ENCODE peak calls at places on chromosomes 7 and 10, in four cellular contexts. K, S, U and R are unnamed samples.

GRCh38 chr7:111029141-111029572 is 61.8 kb upstream of the LRRN3 start:
- DNase-seq in U (no peak), K (peak), S (no peak), R (peak)

GRCh38 chr7:75639071-75639892 is 99.5 kb downstream of the HIP1 start:
- DNase-seq in U (no peak), S (peak), K (no peak), R (peak)

GRCh38 chr10:97861351-97861750 is 11.7 kb downstream of the GOLGA7B start:
- DNase-seq in U (no peak), S (no peak), K (no peak), R (no peak)

GRCh38 chr7:122100021-122100420 is 44.0 kb downstream of the AASS start:
- DNase-seq in U (no peak), K (no peak), S (no peak), R (no peak)

GRCh38 chr10:49738616-49739360 is 23.3 kb downstream of the OGDHL start:
- DNase-seq in U (no peak), S (no peak), K (no peak), R (no peak)

GRCh38 chr7:91310829-91311460 is 46.7 kb downstream of the FZD1 start:
- DNase-seq in K (no peak), S (no peak), U (no peak), R (no peak)

GRCh38 chr7:85004402-85004801 is 182.5 kb downstream of the SEMA3D start:
- DNase-seq in K (no peak), U (no peak), S (no peak), R (peak)

GRCh38 chr10:4549254-4549653 is 276.8 kb upstream of the AKR1E2 start:
- DNase-seq in U (no peak), S (peak), K (no peak), R (no peak)

GRCh38 chr7:64881461-64882287 is 21.4 kb upstream of the ZNF273 start:
- DNase-seq in K (no peak), U (no peak), S (no peak), R (no peak)

GRCh38 chr7:42573904-42574692 is 337.1 kb upstream of the GLI3 start:
- DNase-seq in K (no peak), U (no peak), S (no peak), R (no peak)

GRCh38 chr10:46225597-46225996 is 61.2 kb upstream of the ANTXRL start:
- DNase-seq in S (no peak), K (no peak), U (no peak), R (no peak)

GRCh38 chr10:114138581-114138980 is 35.4 kb downstream of the CCDC186 start:
- DNase-seq in K (no peak), S (no peak), U (no peak), R (no peak)

GRCh38 chr7:100091411-100092181 is 2.8 kb downstream of the COPS6 start:
- DNase-seq in K (no peak), U (no peak), S (peak), R (no peak)

GRCh38 chr7:96657347-96658010 is 52.2 kb downstream of the SEM1 start:
- DNase-seq in S (no peak), U (no peak), K (no peak), R (no peak)

GRCh38 chr7:4738711-4739527 is 36.5 kb upstream of the AP5Z1 start:
- DNase-seq in K (peak), U (no peak), S (peak), R (no peak)

GRCh38 chr7:27248427-27248806 is 5.8 kb downstream of the EVX1 start:
- DNase-seq in S (no peak), U (no peak), K (no peak), R (no peak)

GRCh38 chr10:25113231-25114035 is 61.4 kb upstream of the GPR158 start:
- DNase-seq in U (no peak), S (peak), K (peak), R (peak)

GRCh38 chr10:86756511-86757109 is at the start of gene BMPR1A:
- DNase-seq in K (no peak), U (no peak), S (peak), R (peak)

GRCh38 chr10:76973091-76973514 is 664.5 kb downstream of the KCNMA1 start:
- DNase-seq in U (no peak), S (no peak), K (no peak), R (no peak)

GRCh38 chr10:122733450-122733849 is 33.8 kb upstream of the C10orf120 start:
- DNase-seq in U (no peak), S (no peak), K (no peak), R (no peak)

GRCh38 chr10:102121739-102122372 is 1.7 kb upstream of the LDB1 start:
- DNase-seq in U (no peak), S (peak), K (no peak), R (no peak)

GRCh38 chr10:48531486-48531885 is 73.4 kb downstream of the ARHGAP22 start:
- DNase-seq in K (no peak), U (no peak), S (no peak), R (no peak)

GRCh38 chr10:82037076-82037475 is 162.1 kb downstream of the NRG3 start:
- DNase-seq in S (no peak), K (no peak), U (no peak), R (no peak)

GRCh38 chr10:118258285-118258684 is 83.8 kb downstream of the FAM204A start:
- DNase-seq in K (no peak), U (no peak), S (no peak), R (no peak)

GRCh38 chr7:1693991-1694524 is 24.0 kb downstream of the ELFN1 start:
- DNase-seq in U (no peak), S (peak), K (no peak), R (no peak)

GRCh38 chr10:27388761-27389399 is 115.2 kb upstream of the RAB18 start:
- DNase-seq in U (no peak), S (no peak), K (no peak), R (no peak)

GRCh38 chr10:71735709-71736569 is 16.4 kb upstream of the C10orf105 start:
- DNase-seq in K (no peak), U (no peak), S (no peak), R (no peak)

GRCh38 chr7:24609059-24609458 is 35.8 kb downstream of the PALS2 start:
- DNase-seq in K (no peak), U (no peak), S (no peak), R (no peak)

GRCh38 chr7:103710247-103710646 is 264.2 kb upstream of the SLC26A5 start:
- DNase-seq in U (no peak), K (no peak), S (no peak), R (no peak)

GRCh38 chr10:71255540-71255816 is 43.1 kb downstream of the UNC5B start:
- DNase-seq in S (no peak), U (no peak), K (no peak), R (no peak)

GRCh38 chr10:29795856-29796255 is 161.1 kb upstream of the SVIL start:
- DNase-seq in K (no peak), U (no peak), S (no peak), R (no peak)

GRCh38 chr10:87973635-87974034 is 110.2 kb downstream of the PTEN start:
- DNase-seq in K (no peak), U (no peak), S (no peak), R (no peak)
- TF ChIP-seq FOXM1 in K (no peak), U (no peak), S (no peak), R (no peak)

GRCh38 chr7:19203686-19204085 is 58.5 kb upstream of the FERD3L start:
- DNase-seq in K (no peak), S (no peak), U (no peak), R (no peak)

DNA sequence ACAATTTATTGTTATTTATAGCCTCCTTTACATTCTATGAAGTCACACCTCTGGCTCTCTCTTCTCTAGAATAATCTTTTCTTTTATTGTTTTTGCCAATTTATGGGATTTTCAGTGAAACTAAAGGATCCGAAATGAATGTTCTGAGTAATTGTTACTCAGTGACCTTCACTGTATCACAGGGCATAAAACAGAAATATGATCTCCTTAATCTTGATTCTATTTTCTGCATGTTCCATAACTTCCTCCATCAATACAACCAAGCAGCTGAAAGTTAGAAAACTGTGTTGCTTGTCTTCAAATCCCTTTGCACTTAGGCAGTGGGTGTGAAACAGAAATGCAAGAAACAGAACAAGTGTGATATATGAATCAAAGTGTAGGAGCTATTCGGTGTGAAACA is 57.4 kb upstream of the FERD3L start:
- DNase-seq in U (no peak), S (no peak), K (no peak), R (no peak)
- TF ChIP-seq TARDBP in U (no peak), S (no peak), K (no peak), R (no peak)

DNA sequence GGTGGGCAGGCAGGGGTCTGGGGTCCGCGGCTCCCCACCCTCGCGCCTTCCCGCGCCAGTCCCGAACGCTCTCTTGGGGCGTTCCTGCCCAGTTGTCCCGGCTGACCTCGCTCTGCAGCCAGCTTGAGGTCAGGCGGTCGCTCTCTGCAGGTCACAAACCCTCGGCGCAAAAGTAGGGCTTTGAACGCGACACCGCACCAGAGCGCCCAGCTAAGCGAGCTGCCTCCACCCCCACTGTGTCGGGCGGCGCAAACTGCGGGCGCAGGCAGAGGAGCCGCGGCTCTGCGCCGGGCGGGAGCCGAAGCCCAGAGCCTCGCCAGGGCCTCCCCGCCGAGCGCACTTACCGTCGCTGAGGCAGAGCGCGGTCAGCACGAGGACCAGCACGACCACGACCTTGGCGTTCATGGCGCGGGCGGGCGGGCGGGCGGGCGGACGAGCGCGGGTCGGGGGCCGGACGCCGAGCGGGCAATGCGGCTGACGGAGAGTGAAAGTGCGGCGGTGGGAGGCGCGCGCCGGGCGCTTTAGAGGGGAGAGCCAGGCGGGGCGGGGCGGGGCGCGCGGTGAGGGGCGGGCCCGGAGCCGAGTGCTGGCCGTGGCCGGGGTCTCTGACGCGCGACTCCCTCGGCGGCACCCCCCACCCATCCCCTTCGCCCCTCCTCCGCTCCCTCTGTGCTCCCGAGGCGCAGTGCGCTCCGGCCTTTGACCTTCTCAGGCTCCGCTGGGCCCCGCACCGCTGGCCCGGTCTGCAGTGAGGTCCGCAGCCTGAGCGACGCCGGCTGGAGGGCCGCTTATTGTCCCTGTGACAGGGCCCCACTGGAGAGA is at the start of gene CXCL12:
- DNase-seq in K (no peak), S (no peak), U (no peak), R (no peak)
- TF ChIP-seq FOXK2 in K (no peak), S (no peak), U (no peak), R (no peak)

GRCh38 chr7:79785556-79785955 is 332.1 kb upstream of the MAGI2 start:
- DNase-seq in K (no peak), U (no peak), S (no peak), R (no peak)

GRCh38 chr7:79782256-79782655 is 328.8 kb upstream of the MAGI2 start:
- DNase-seq in U (no peak), S (no peak), K (no peak), R (no peak)

GRCh38 chr7:79782906-79783305 is 329.4 kb upstream of the MAGI2 start:
- DNase-seq in K (no peak), S (no peak), U (no peak), R (no peak)

GRCh38 chr7:79778786-79779382 is 325.4 kb upstream of the MAGI2 start:
- DNase-seq in S (no peak), K (no peak), U (no peak), R (no peak)

DNA sequence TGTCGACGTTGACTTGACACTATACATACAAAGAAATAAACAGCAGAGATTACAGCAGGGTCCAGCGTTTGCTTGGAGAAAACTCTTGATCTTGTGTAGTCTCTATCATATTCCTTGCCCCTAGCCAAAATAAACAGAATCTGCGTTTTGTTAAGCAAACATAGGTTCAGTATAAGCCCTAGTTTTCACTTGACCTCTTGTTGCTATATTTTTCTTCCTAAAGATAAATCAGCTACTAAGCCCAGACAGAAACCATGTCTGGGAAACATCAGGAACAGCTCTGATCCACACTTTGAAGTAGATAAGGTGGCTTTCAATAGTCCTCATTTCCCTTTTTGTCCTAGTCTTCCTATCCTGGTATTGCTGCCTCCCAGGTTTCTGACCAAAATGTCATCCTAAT is 328.2 kb upstream of the MAGI2 start:
- DNase-seq in S (no peak), U (no peak), K (no peak), R (no peak)
- TF ChIP-seq FOXM1 in S (no peak), U (no peak), K (no peak), R (no peak)

DNA sequence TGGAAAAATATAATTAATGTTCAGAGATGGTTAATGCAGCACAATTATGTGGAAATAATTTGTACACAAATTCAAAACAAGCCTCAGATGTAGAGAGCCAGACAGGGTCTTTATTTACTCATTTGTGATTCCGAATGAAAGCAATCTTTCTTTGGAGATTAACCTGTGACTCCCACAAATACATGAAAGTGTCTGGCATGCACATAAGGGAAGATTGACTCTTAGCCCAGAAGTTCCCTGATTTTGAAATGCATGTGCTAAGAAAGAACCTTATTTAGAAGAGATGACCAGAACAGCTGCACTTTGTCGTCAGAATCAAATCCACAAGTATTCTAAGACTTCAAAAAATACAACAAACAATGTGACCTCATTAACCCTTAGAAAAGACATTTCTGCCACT is 45.1 kb downstream of the RNLS start:
- DNase-seq in S (no peak), K (no peak), U (no peak), R (no peak)
- TF ChIP-seq TARDBP in S (no peak), K (no peak), U (no peak), R (no peak)

DNA sequence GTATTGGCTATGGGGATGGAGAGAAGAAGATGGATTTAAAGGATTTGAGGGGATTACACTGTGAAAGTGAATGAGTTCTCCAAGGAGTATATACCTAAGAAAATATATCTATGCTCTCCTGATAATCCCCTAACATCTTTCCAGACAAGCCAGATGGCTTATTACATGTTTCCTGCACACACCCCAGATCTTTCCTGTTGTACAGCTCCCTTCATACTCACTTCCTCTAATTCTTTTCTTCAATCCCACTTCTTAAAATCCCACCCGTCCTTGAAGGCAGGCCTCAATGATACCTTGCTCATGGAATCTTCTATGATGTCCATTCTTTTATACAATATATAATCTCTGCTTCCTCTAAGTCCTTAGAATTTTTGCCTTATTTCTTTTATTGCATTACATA is 317.2 kb upstream of the DGKB start:
- DNase-seq in U (no peak), K (no peak), S (no peak), R (no peak)
- TF ChIP-seq FOXK2 in U (no peak), K (no peak), S (no peak), R (no peak)

DNA sequence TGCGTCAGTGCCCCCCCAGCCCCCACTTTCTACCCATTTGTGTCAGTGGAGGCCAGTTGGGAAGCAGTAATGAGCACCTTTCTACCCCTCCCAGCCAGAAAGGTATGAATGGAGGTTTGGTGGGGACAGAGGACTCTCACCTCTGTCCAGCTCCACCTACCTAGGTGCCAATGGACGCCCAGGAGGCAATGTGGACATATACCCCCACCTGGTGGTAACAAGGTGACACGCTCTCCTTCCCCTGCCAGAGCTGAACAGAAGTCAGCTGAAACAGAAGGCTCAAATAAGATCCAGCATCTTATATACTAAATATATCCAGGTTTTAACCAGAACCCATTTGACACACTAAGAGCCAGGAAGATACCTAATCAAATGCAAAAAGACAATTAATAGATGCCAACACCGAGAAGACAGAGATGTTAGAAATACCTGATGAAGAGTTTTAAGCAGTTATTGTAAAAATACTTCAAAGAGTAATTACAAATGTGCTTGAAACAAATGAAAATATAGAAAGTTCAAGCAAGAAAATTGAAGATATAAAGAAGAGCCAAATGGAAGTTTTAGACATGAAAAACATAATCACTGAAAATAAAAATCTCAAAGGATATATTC is 18.4 kb upstream of the SORCS3 start:
- DNase-seq in U (no peak), S (peak), K (peak), R (peak)
- TF ChIP-seq FOXM1 in U (no peak), S (no peak), K (no peak), R (no peak)

DNA sequence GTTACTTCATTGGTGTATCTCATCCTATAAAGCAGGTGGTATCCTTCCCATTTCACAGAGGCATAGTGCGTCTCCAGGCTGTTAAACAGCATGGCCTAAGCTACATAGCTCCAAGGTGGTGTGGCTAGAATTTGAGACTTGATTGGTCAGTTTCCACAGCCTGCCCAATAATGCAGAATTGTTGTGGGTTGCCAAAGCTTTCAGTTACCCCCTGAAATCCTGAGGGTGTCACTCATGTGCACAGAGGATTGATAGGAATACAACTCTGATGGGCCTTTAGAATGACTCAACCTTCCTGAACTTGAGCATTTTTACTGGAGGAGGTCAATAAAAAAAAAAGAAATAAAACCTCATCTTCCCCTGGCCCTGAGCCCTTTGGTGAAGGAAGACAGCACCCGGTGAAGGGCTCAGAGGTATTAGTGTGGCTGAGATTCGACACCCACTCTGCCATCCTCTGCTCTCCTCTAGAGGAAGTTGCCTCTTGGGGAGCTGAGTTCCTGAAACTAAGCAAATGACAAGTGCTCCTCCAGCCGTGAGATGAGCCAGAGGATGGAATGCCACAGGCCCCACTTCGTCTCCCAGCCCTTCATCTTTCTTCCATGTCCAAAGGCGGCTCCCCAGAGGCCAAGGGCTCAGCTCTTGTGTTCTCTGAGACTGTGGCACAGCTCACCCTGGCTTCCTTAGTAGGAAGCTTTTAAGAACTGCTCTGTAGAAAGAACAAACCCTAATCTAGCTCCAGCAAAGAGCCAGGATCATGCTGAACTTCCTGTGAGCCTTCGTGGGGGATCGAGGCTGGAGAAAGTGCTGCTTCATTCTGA is 1.0 kb downstream of the ACSL5 start:
- DNase-seq in K (peak), S (no peak), U (no peak), R (no peak)
- TF ChIP-seq TARDBP in K (no peak), S (no peak), U (no peak), R (no peak)

GRCh38 chr10:125112697-125113494 is 47.5 kb downstream of the CTBP2 start:
- DNase-seq in U (no peak), S (no peak), K (no peak), R (no peak)
- TF ChIP-seq FOXK2 in U (no peak), S (no peak), K (no peak), R (no peak)